ENCODE peak calls at places on chromosomes 2 and 18, in nine cellular contexts. N, I, F, Z, B, V, T, E and G are unnamed samples.

GRCh38 chr2:151097118-151097517 is 164.5 kb downstream of the RBM43 start:
- DNase-seq in N (no peak), Z (no peak), I (no peak), E (no peak), V (no peak), T (no peak), B (no peak), F (no peak), G (no peak)

GRCh38 chr2:17416891-17417391 is 101.3 kb downstream of the RAD51AP2 start:
- DNase-seq in E (no peak), I (no peak), B (no peak), F (peak; percentile 87), Z (no peak), T (no peak), V (no peak), N (no peak), G (no peak)

GRCh38 chr2:66021296-66021695 is 413.6 kb upstream of the MEIS1 start:
- DNase-seq in Z (peak; percentile 11), V (no peak), F (no peak), B (no peak), E (no peak), N (no peak), T (peak; percentile 47), I (no peak), G (no peak)

GRCh38 chr2:175445276-175445675 is 263.8 kb upstream of the ATP5MC3 start:
- DNase-seq in T (no peak), I (no peak), N (no peak), E (no peak), B (no peak), F (no peak), V (no peak), Z (peak; percentile 47), G (no peak)

GRCh38 chr18:48776641-48777025 is 174.1 kb downstream of the SMAD7 start:
- DNase-seq in I (no peak), E (no peak), Z (no peak), V (no peak), T (no peak), N (no peak), F (no peak), B (no peak), G (no peak)

GRCh38 chr2:145546091-145546490 is 1026.2 kb upstream of the ZEB2 start:
- DNase-seq in E (no peak), F (peak; percentile 33), B (no peak), V (peak; percentile 53), Z (no peak), T (no peak), I (no peak), N (peak; percentile 16), G (no peak)

GRCh38 chr18:45245036-45245638 is 370.1 kb upstream of the SLC14A2 start:
- DNase-seq in Z (no peak), N (no peak), B (no peak), T (peak; percentile 39), F (peak; percentile 34), I (no peak), E (no peak), V (no peak), G (no peak)

GRCh38 chr2:63827749-63828148 is 13.9 kb upstream of the UGP2 start:
- DNase-seq in T (no peak), I (no peak), N (peak; percentile 32), V (peak; percentile 80), B (no peak), E (no peak), Z (peak; percentile 65), F (peak; percentile 75), G (peak; percentile 88)

GRCh38 chr2:158509928-158510797 is 53.4 kb downstream of the PKP4 start:
- DNase-seq in N (no peak), I (no peak), F (peak; percentile 62), T (no peak), Z (no peak), E (no peak), V (peak; percentile 57), B (no peak), G (no peak)

GRCh38 chr2:3112131-3112530 is 265.5 kb downstream of the EIPR1 start:
- DNase-seq in F (no peak), E (no peak), B (no peak), T (no peak), N (no peak), I (no peak), V (no peak), Z (no peak), G (no peak)

GRCh38 chr2:217162533-217162932 is 302.7 kb upstream of the TNP1 start:
- DNase-seq in V (peak; percentile 94), F (peak; percentile 81), I (no peak), T (no peak), E (no peak), B (peak; percentile 19), N (peak; percentile 43), Z (peak; percentile 30), G (peak; percentile 10)

GRCh38 chr18:35619468-35619867 is 37.9 kb downstream of the GALNT1 start:
- DNase-seq in F (peak; percentile 69), N (no peak), T (no peak), B (no peak), Z (no peak), V (no peak), E (no peak), I (no peak), G (no peak)
- TF ChIP-seq EZH2phosphoT487 in F (no peak), N (no peak), T (no peak), B (no peak), Z (no peak), V (no peak), E (no peak), I (no peak), G (no peak)

GRCh38 chr2:173989160-173989885 is 24.1 kb upstream of the SP3 start:
- DNase-seq in F (no peak), B (no peak), V (no peak), N (no peak), Z (no peak), I (peak; percentile 48), E (no peak), T (no peak), G (peak; percentile 69)
- H2AFZ ChIP-seq in F (no peak overlapping the region), B (peak overlapping the region; percentile 29), V (no peak overlapping the region), N (no peak overlapping the region), Z (no peak overlapping the region), I (peak overlapping the region; percentile 94), E (no peak overlapping the region), T (no peak overlapping the region), G (peak overlapping the region; percentile 32)

DNA sequence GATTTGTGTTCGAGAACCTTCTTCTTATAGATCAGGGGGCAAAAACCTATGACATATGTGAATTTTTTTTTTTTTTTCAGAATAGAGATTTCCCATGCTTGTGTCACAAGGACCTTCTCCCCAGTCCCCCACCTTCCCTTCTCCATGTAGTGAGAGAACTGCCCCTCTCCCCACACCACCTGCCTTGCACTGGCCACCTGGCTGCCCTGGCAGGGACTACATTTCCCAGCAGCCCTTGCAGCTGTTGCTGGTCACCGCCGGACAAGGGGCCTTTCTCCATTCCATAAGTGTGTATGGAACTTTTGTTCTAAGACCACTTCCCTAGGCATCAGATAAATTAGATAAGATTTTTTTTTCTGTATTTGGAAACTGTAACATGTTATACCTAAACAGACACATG is 22.2 kb downstream of the MBP start:
- DNase-seq in Z (no peak), F (no peak), V (no peak), E (peak; percentile 25), I (no peak), T (no peak), N (no peak), B (no peak), G (no peak)
- TF ChIP-seq EZH2phosphoT487 in Z (no peak), F (no peak), V (no peak), E (no peak), I (no peak), T (no peak), N (no peak), B (no peak), G (no peak)

GRCh38 chr2:232540441-232541041 is 1.0 kb downstream of the CHRNG start:
- DNase-seq in T (no peak), Z (no peak), N (no peak), E (no peak), B (no peak), V (no peak), I (no peak), F (no peak), G (no peak)

GRCh38 chr2:232538671-232539070 is 821 bp upstream of the CHRNG start:
- DNase-seq in V (no peak), I (no peak), Z (no peak), F (no peak), T (no peak), N (no peak), B (no peak), E (no peak), G (no peak)

GRCh38 chr2:232537499-232537898 is 2.0 kb upstream of the CHRNG start:
- DNase-seq in I (no peak), V (no peak), F (no peak), T (no peak), N (no peak), E (no peak), Z (no peak), B (no peak), G (no peak)

GRCh38 chr2:232541195-232541960 is 1.9 kb downstream of the CHRNG start:
- DNase-seq in V (no peak), B (no peak), E (no peak), I (no peak), Z (peak; percentile 11), N (no peak), T (peak; percentile 42), F (no peak), G (no peak)

DNA sequence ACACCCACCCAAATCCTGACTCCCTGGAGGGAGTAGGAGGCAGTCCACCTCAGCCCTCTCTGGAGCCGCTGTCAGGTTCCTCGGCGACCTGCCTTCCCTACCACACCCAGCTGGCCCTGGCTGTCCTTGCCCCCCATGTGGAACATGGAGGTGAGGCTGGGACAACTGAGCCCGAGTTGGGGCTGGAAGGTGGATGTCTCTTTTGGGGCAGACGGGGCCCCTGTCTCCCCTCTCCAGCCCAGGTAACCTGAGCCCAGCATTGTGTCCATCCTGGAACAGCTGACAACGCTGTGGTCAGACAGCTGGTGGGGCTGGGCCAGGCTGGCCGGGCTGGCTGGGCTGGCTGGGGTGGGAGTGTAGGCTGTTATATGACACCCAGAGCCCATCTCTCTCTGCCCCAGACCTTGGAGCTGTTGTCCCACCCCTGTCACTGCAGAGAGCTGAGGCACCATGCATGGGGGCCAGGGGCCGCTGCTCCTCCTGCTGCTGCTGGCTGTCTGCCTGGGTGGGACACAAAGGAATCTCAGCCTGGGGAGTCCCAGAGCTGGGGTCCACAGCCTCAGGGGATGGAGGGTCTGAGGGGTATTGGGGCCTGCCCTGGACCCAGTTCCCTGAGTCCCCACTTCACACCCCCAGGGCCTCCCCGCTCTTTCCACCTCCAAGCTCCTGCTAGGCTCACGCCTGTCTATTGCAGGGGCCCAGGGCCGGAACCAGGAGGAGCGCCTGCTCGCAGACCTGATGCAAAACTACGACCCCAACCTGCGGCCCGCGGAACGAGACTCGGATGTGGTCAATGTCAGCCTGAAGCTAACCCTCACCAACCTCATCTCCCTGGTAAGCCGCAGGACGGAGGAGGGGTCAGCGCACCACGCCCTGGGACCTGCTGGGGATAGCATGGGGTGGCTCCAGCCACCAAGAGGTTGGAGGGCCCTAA is at the start of gene CHRNG:
- DNase-seq in I (no peak), T (no peak), F (no peak), E (no peak), Z (peak; percentile 4), N (no peak), B (peak; percentile 28), V (no peak), G (no peak)
- H2AFZ ChIP-seq in I (no peak within 1 kb of the TSS), T (no peak within 1 kb of the TSS), F (no peak within 1 kb of the TSS), E (no peak within 1 kb of the TSS), Z (no peak within 1 kb of the TSS), N (no peak within 1 kb of the TSS), B (no peak within 1 kb of the TSS), V (no peak within 1 kb of the TSS), G (no peak within 1 kb of the TSS)